ENCODE peak calls at places on chromosomes 11 and 22, in nine cellular contexts. G is breast epithelium; N is stomach; C is neuronal stem cell; I is cardiac muscle cell; S is right atrium auricular region; H is astrocyte; M is HAP-1; K is CD8-positive, alpha-beta memory T cell. E is an unnamed sample.

GRCh38 chr22:21587803-21588611 is 20.5 kb downstream of the UBE2L3 start:
- DNase-seq in G (no peak), N (no peak), C (no peak), I (peak; percentile 46), S (no peak), H (peak; percentile 75), M (no peak), K (no peak), E (peak; percentile 16)

GRCh38 chr22:38012604-38013072 is 28.3 kb upstream of the SOX10 start:
- DNase-seq in G (no peak), N (no peak), C (no peak), I (peak; percentile 32), S (no peak), H (peak; percentile 58), M (no peak), K (no peak), E (peak; percentile 67)

GRCh38 chr11:34609850-34610249 is 11.0 kb upstream of the EHF start:
- DNase-seq in G (no peak), N (no peak), C (no peak), I (no peak), S (no peak), H (peak; percentile 23), M (no peak), K (no peak), E (peak; percentile 37)

GRCh38 chr11:20261526-20261925 is 101.3 kb upstream of the DBX1 start:
- DNase-seq in G (no peak), N (no peak), C (no peak), I (peak; percentile 16), S (no peak), H (no peak), M (no peak), K (no peak), E (no peak)

GRCh38 chr11:111846063-111846462 is 25.3 kb downstream of the ALG9 start:
- DNase-seq in G (no peak), N (no peak), C (no peak), I (peak; percentile 54), S (no peak), H (peak; percentile 76), M (no peak), K (no peak), E (peak; percentile 81)

GRCh38 chr11:64659417-64660144 is 63.4 kb downstream of the NRXN2 start:
- DNase-seq in G (no peak), N (no peak), C (no peak), I (peak; percentile 26), S (no peak), H (peak; percentile 84), M (no peak), K (no peak), E (peak; percentile 54)

GRCh38 chr11:19241260-19242183 is 777 bp upstream of the E2F8 start:
- DNase-seq in G (no peak), N (no peak), C (peak; percentile 45), I (no peak), S (no peak), H (no peak), M (peak; percentile 80), K (peak; percentile 4), E (no peak)

GRCh38 chr22:36330655-36331305 is 57.0 kb downstream of the MYH9 start:
- DNase-seq in G (no peak), N (no peak), C (no peak), I (peak; percentile 70), S (peak; percentile 79), H (peak; percentile 64), M (no peak), K (no peak), E (peak; percentile 83)

GRCh38 chr11:57353024-57353423 is 14.9 kb downstream of the P2RX3 start:
- DNase-seq in G (no peak), N (no peak), C (no peak), I (no peak), S (no peak), H (no peak), M (no peak), K (no peak), E (no peak)

GRCh38 chr11:45580399-45580798 is 85.0 kb downstream of the CHST1 start:
- DNase-seq in G (no peak), N (no peak), C (peak; percentile 41), I (peak; percentile 69), S (no peak), H (peak; percentile 18), M (peak; percentile 32), K (no peak), E (peak; percentile 29)

GRCh38 chr11:45803981-45804805 is 756 bp upstream of the SLC35C1 start:
- DNase-seq in G (peak; percentile 43), N (peak; percentile 88), C (peak; percentile 54), I (peak; percentile 70), S (peak; percentile 87), H (peak; percentile 44), M (peak; percentile 82), K (peak; percentile 59), E (peak; percentile 66)

GRCh38 chr22:50340157-50340879 is 2.8 kb upstream of the PPP6R2 start:
- DNase-seq in G (no peak), N (no peak), C (no peak), I (peak; percentile 18), S (no peak), H (peak; percentile 44), M (peak; percentile 52), K (peak; percentile 9), E (peak; percentile 35)

GRCh38 chr11:111307472-111308108 is 9.2 kb downstream of the POU2AF3 start:
- DNase-seq in G (no peak), N (no peak), C (no peak), I (no peak), S (no peak), H (no peak), M (no peak), K (no peak), E (no peak)

GRCh38 chr11:3155216-3155615 is 9.9 kb downstream of the OSBPL5 start:
- DNase-seq in G (no peak), N (no peak), C (no peak), I (no peak), S (no peak), H (no peak), M (no peak), K (no peak), E (no peak)

GRCh38 chr11:67055812-67056211 is 835 bp upstream of the RHOD start:
- DNase-seq in G (peak; percentile 37), N (peak; percentile 37), C (no peak), I (peak; percentile 33), S (no peak), H (no peak), M (no peak), K (no peak), E (peak; percentile 40)

GRCh38 chr11:11942668-11943067 is 65.8 kb downstream of the DKK3 start:
- DNase-seq in G (no peak), N (no peak), C (no peak), I (no peak), S (no peak), H (no peak), M (no peak), K (no peak), E (no peak)

GRCh38 chr11:11940551-11940950 is 67.9 kb downstream of the DKK3 start:
- DNase-seq in G (no peak), N (no peak), C (no peak), I (no peak), S (no peak), H (no peak), M (no peak), K (no peak), E (no peak)

GRCh38 chr11:11937957-11938356 is 70.5 kb downstream of the DKK3 start:
- DNase-seq in G (no peak), N (no peak), C (no peak), I (no peak), S (no peak), H (no peak), M (no peak), K (no peak), E (no peak)

GRCh38 chr11:11931461-11932055 is 76.9 kb downstream of the DKK3 start:
- DNase-seq in G (no peak), N (no peak), C (peak; percentile 14), I (peak; percentile 82), S (no peak), H (peak; percentile 51), M (peak; percentile 18), K (peak; percentile 22), E (peak; percentile 84)

GRCh38 chr11:11937433-11937832 is 71.0 kb downstream of the DKK3 start:
- DNase-seq in G (no peak), N (no peak), C (no peak), I (peak; percentile 9), S (no peak), H (no peak), M (no peak), K (no peak), E (peak; percentile 23)
- H3K36me3 ChIP-seq in G (peaks cover 17% of the 10 kb centered on the region), N (peaks cover 88% of the 10 kb centered on the region), C (peaks cover 100% of the 10 kb centered on the region), I (peaks cover 77% of the 10 kb centered on the region), S (peaks cover 87% of the 10 kb centered on the region), H (peaks cover 44% of the 10 kb centered on the region), M (peaks cover 11% of the 10 kb centered on the region), K (peaks cover 39% of the 10 kb centered on the region), E (no peaks in the 10 kb centered on the region)

GRCh38 chr22:32410459-32410858 is 1.6 kb downstream of the RTCB start:
- DNase-seq in G (no peak), N (no peak), C (no peak), I (no peak), S (no peak), H (no peak), M (no peak), K (no peak), E (no peak)

GRCh38 chr22:32409977-32410376 is 2.1 kb downstream of the RTCB start:
- DNase-seq in G (no peak), N (no peak), C (no peak), I (no peak), S (no peak), H (no peak), M (no peak), K (no peak), E (no peak)

GRCh38 chr22:32407332-32407731 is 4.7 kb downstream of the RTCB start:
- DNase-seq in G (no peak), N (no peak), C (no peak), I (no peak), S (no peak), H (no peak), M (no peak), K (no peak), E (no peak)

GRCh38 chr22:32411388-32411787 is 659 bp downstream of the RTCB start:
- DNase-seq in G (no peak), N (no peak), C (no peak), I (peak; percentile 16), S (no peak), H (peak; percentile 45), M (no peak), K (no peak), E (peak; percentile 10)

GRCh38 chr22:32407936-32408335 is 4.1 kb downstream of the RTCB start:
- DNase-seq in G (no peak), N (no peak), C (no peak), I (no peak), S (no peak), H (no peak), M (no peak), K (no peak), E (no peak)
- H3K36me3 ChIP-seq in G (peaks cover 8% of the 10 kb centered on the region), N (peaks cover 59% of the 10 kb centered on the region), C (peaks cover 71% of the 10 kb centered on the region), I (peaks cover 43% of the 10 kb centered on the region), S (peaks cover 44% of the 10 kb centered on the region), H (peaks cover 43% of the 10 kb centered on the region), M (peaks cover 41% of the 10 kb centered on the region), K (peaks cover 27% of the 10 kb centered on the region), E (peaks cover 5% of the 10 kb centered on the region)

GRCh38 chr22:43994416-43994815 is 29.7 kb upstream of the PARVB start:
- DNase-seq in G (no peak), N (no peak), C (no peak), I (no peak), S (no peak), H (no peak), M (no peak), K (no peak), E (no peak)
- H3K36me3 ChIP-seq in G (no peaks in the 10 kb centered on the region), N (peaks cover 93% of the 10 kb centered on the region), C (peaks cover 97% of the 10 kb centered on the region), I (peaks cover 31% of the 10 kb centered on the region), S (peaks cover 64% of the 10 kb centered on the region), H (peaks cover 17% of the 10 kb centered on the region), M (peaks cover 55% of the 10 kb centered on the region), K (peaks cover 33% of the 10 kb centered on the region), E (peaks cover 17% of the 10 kb centered on the region)

GRCh38 chr11:62132188-62132587 is 8.4 kb downstream of the INCENP start:
- DNase-seq in G (peak; percentile 30), N (peak; percentile 24), C (no peak), I (no peak), S (no peak), H (no peak), M (no peak), K (no peak), E (no peak)
- H3K36me3 ChIP-seq in G (no peaks in the 10 kb centered on the region), N (peaks cover 73% of the 10 kb centered on the region), C (peaks cover 98% of the 10 kb centered on the region), I (peaks cover 15% of the 10 kb centered on the region), S (peaks cover 9% of the 10 kb centered on the region), H (peaks cover 11% of the 10 kb centered on the region), M (peaks cover 77% of the 10 kb centered on the region), K (no peaks in the 10 kb centered on the region), E (peaks cover 25% of the 10 kb centered on the region)